ENCODE peak calls at places on chromosomes 6 and 20, in ten cellular contexts. P, A, L, M, Q, F, Y, B, R and E are unnamed samples.

GRCh38 chr6:113181164-113181563 is 676.0 kb upstream of the MARCKS start:
- DNase-seq in B (no peak), R (no peak), L (no peak), Y (no peak), F (no peak), Q (no peak), M (no peak), P (no peak), A (no peak), E (no peak)

GRCh38 chr20:62641749-62642665 is at the start of gene SLCO4A1:
- DNase-seq in L (peak), R (peak), M (peak), Q (peak), Y (peak), B (peak), F (no peak), A (peak), P (peak), E (peak)

GRCh38 chr6:154039231-154039842 is at the start of gene OPRM1:
- DNase-seq in L (no peak), Y (peak), F (peak), P (no peak), A (no peak), B (peak), R (no peak), Q (peak), M (no peak), E (peak)

GRCh38 chr6:22732186-22732970 is 163.0 kb downstream of the HDGFL1 start:
- DNase-seq in B (no peak), Q (no peak), Y (no peak), P (no peak), F (no peak), R (no peak), L (no peak), A (no peak), M (no peak), E (no peak)

GRCh38 chr20:1296922-1297321 is 30.8 kb downstream of the SNPH start:
- DNase-seq in B (no peak), L (no peak), P (no peak), Q (no peak), M (no peak), F (no peak), Y (no peak), A (no peak), R (no peak), E (no peak)

GRCh38 chr20:53244711-53245110 is 272.6 kb downstream of the TSHZ2 start:
- DNase-seq in Q (no peak), P (no peak), M (no peak), B (no peak), R (no peak), L (no peak), Y (no peak), F (no peak), A (no peak), E (no peak)

GRCh38 chr6:143700684-143701342 is 23.0 kb downstream of the PHACTR2 start:
- DNase-seq in A (no peak), R (no peak), L (no peak), P (no peak), M (no peak), Q (no peak), B (no peak), Y (no peak), F (no peak), E (no peak)

GRCh38 chr20:62031462-62032092 is 34.1 kb downstream of the TAF4 start:
- DNase-seq in R (no peak), Q (no peak), A (no peak), M (no peak), Y (peak), L (no peak), F (no peak), P (no peak), B (no peak), E (no peak)

GRCh38 chr6:156336096-156336495 is 441.1 kb upstream of the ARID1B start:
- DNase-seq in Q (no peak), F (no peak), M (no peak), L (no peak), Y (no peak), R (no peak), P (peak), A (no peak), B (no peak), E (no peak)

GRCh38 chr6:15101130-15101529 is 144.7 kb upstream of the JARID2 start:
- DNase-seq in P (no peak), L (no peak), A (no peak), B (no peak), R (no peak), F (no peak), M (no peak), Q (no peak), Y (no peak), E (no peak)

GRCh38 chr6:170296746-170297576 is 6.1 kb upstream of the DLL1 start:
- DNase-seq in B (no peak), P (peak), M (no peak), A (no peak), R (no peak), Q (no peak), Y (peak), L (no peak), F (no peak), E (no peak)

GRCh38 chr6:12228447-12229146 is 61.6 kb upstream of the EDN1 start:
- DNase-seq in L (no peak), B (no peak), Q (no peak), R (no peak), M (no peak), F (no peak), P (no peak), Y (no peak), A (no peak), E (no peak)

GRCh38 chr6:169208011-169208410 is 45.6 kb downstream of the THBS2 start:
- DNase-seq in F (no peak), Q (no peak), M (no peak), L (no peak), P (no peak), R (no peak), B (no peak), Y (no peak), A (no peak), E (no peak)

GRCh38 chr6:73047801-73048200 is 177.5 kb downstream of the KHDC1L start:
- DNase-seq in M (no peak), Q (no peak), P (no peak), Y (no peak), A (no peak), F (no peak), L (no peak), B (no peak), R (no peak), E (no peak)

GRCh38 chr6:1903780-1904493 is 294.2 kb downstream of the FOXC1 start:
- DNase-seq in R (no peak), P (no peak), A (no peak), M (no peak), B (no peak), F (no peak), L (no peak), Y (no peak), Q (no peak), E (no peak)

GRCh38 chr6:108884211-108885059 is 36.2 kb downstream of the ARMC2 start:
- DNase-seq in A (no peak), B (no peak), P (no peak), M (no peak), Q (no peak), R (no peak), F (no peak), L (no peak), Y (no peak), E (no peak)

GRCh38 chr6:29976253-29976587 is 33.9 kb downstream of the HLA-A start:
- DNase-seq in B (no peak), L (no peak), P (no peak), Q (no peak), A (no peak), M (no peak), Y (no peak), F (no peak), R (no peak), E (no peak)

GRCh38 chr6:146286976-146287375 is 256.7 kb upstream of the RAB32 start:
- DNase-seq in P (no peak), R (no peak), L (no peak), Q (no peak), F (no peak), M (no peak), B (no peak), Y (no peak), A (no peak), E (no peak)

GRCh38 chr20:57033994-57034393 is 232.4 kb downstream of the BMP7 start:
- DNase-seq in L (no peak), M (no peak), Q (no peak), F (no peak), Y (no peak), A (no peak), R (no peak), B (no peak), P (no peak), E (no peak)

GRCh38 chr6:297571-298232 is 5.4 kb downstream of the DUSP22 start:
- DNase-seq in M (no peak), A (no peak), P (no peak), L (no peak), F (no peak), B (no peak), Y (no peak), Q (no peak), R (no peak), E (no peak)

GRCh38 chr6:41452763-41453162 is 93.4 kb upstream of the FOXP4 start:
- DNase-seq in B (no peak), P (no peak), A (no peak), Q (no peak), F (no peak), Y (no peak), L (no peak), R (no peak), M (no peak), E (no peak)

GRCh38 chr6:33018904-33019303 is 9.5 kb upstream of the HLA-DOA start:
- DNase-seq in B (no peak), F (no peak), M (no peak), Q (peak), Y (peak), R (no peak), A (no peak), L (no peak), P (no peak), E (no peak)

GRCh38 chr6:139194740-139195139 is 59.9 kb downstream of the HECA start:
- DNase-seq in P (no peak), F (no peak), Y (no peak), A (no peak), Q (no peak), L (no peak), R (no peak), M (no peak), B (no peak), E (no peak)

GRCh38 chr6:90350689-90351554 is 54.3 kb upstream of the BACH2 start:
- DNase-seq in Q (no peak), F (no peak), B (no peak), Y (peak), A (peak), M (no peak), P (no peak), L (no peak), R (no peak), E (no peak)

GRCh38 chr20:53750827-53751393 is 157.3 kb upstream of the ZNF217 start:
- DNase-seq in R (no peak), Q (no peak), F (peak), A (peak), L (no peak), B (no peak), M (no peak), Y (peak), P (no peak), E (no peak)

GRCh38 chr20:25009218-25010145 is 16.9 kb upstream of the APMAP start:
- DNase-seq in M (no peak), P (no peak), F (no peak), R (no peak), Q (no peak), B (no peak), A (no peak), Y (no peak), L (no peak), E (no peak)

GRCh38 chr20:5735845-5736530 is 14.2 kb upstream of the SHLD1 start:
- DNase-seq in L (no peak), R (no peak), F (no peak), Y (no peak), Q (no peak), P (no peak), M (no peak), A (no peak), B (no peak), E (no peak)

GRCh38 chr20:63071541-63072181 is 64.9 kb upstream of the BHLHE23 start:
- DNase-seq in M (peak), L (peak), R (no peak), A (no peak), Q (no peak), B (peak), F (peak), Y (peak), P (no peak), E (no peak)

GRCh38 chr6:42263165-42263852 is 45.6 kb upstream of the MRPS10 start:
- DNase-seq in Y (no peak), F (no peak), M (no peak), Q (no peak), A (no peak), P (no peak), R (no peak), L (no peak), B (no peak), E (no peak)

GRCh38 chr6:111657146-111657545 is 51.5 kb upstream of the TRAF3IP2 start:
- DNase-seq in Y (no peak), A (no peak), Q (no peak), B (no peak), F (no peak), M (no peak), R (peak), L (no peak), P (no peak), E (no peak)

GRCh38 chr6:39664173-39664572 is 61.0 kb downstream of the KIF6 start:
- DNase-seq in R (no peak), B (no peak), P (no peak), L (no peak), M (no peak), A (no peak), Y (no peak), F (no peak), Q (no peak), E (no peak)

GRCh38 chr6:4351857-4352669 is 216.7 kb upstream of the ECI2 start:
- DNase-seq in Y (no peak), A (no peak), B (no peak), Q (no peak), R (peak), L (no peak), F (no peak), P (no peak), M (peak), E (no peak)